ENCODE peak calls at places on chromosomes 16 and 17, in five cellular contexts. W is germinal center; X is activated naive CD4-positive, alpha-beta T cell treated with anti-CD3 and anti-CD28 coated beads, Interleukin-2, amount 10 ng/mL, durations not matched to agents 7 days and 5 days; E is WTC11; T is H54. N is an unnamed sample.

GRCh38 chr16:49129935-49130334 is 151.7 kb downstream of the CBLN1 start:
- DNase-seq in W (no peak), E (no peak), T (no peak), X (no peak), N (no peak)

GRCh38 chr17:5942687-5943086 is 127.5 kb upstream of the WSCD1 start:
- DNase-seq in E (no peak), W (no peak), X (no peak), T (no peak), N (no peak)

GRCh38 chr17:45302649-45303173 is 14.1 kb downstream of the MAP3K14 start:
- DNase-seq in T (no peak), E (no peak), W (peak; percentile 51), X (peak; percentile 64), N (no peak)

GRCh38 chr17:48215583-48216139 is 108.1 kb downstream of the SNX11 start:
- DNase-seq in E (peak; percentile 49), T (peak; percentile 53), X (no peak), W (no peak), N (no peak)

GRCh38 chr17:6780001-6780400 is 4.0 kb downstream of the FBXO39 start:
- DNase-seq in T (no peak), W (no peak), X (no peak), E (no peak), N (no peak)

GRCh38 chr17:63954402-63955063 is 18.2 kb downstream of the SCN4A start:
- DNase-seq in W (peak; percentile 74), T (no peak), X (peak; percentile 53), E (no peak), N (no peak)

GRCh38 chr17:59026176-59026939 is 80.3 kb downstream of the TRIM37 start:
- DNase-seq in X (no peak), W (no peak), T (no peak), E (no peak), N (no peak)

GRCh38 chr16:3256146-3256875 is at the start of gene MEFV:
- DNase-seq in E (no peak), W (no peak), X (no peak), T (no peak), N (no peak)

GRCh38 chr17:17514993-17515920 is 19.1 kb upstream of the RASD1 start:
- DNase-seq in X (no peak), W (no peak), E (peak; percentile 58), T (no peak), N (no peak)